ENCODE peak calls at places on chromosome 19, in nine cellular contexts. V is psoas muscle, J is mesendoderm, U is suprapubic skin, P is adrenal gland, W is trophoblast cell, Y is tibial nerve, G is GM23248, A is dorsolateral prefrontal cortex. R is an unnamed sample.

GRCh38 chr19:37933965-37934364 is 27.0 kb downstream of the SIPA1L3 start:
- DNase-seq in V (peak), G (peak), P (peak), W (peak), A (no peak), Y (no peak), U (no peak), J (peak), R (no peak)

GRCh38 chr19:44660081-44660480 is 11.2 kb upstream of the CEACAM19 start:
- DNase-seq in Y (no peak), V (no peak), P (no peak), J (no peak), U (no peak), A (no peak), G (no peak), W (no peak), R (no peak)

GRCh38 chr19:3618144-3618810 is 8.3 kb downstream of the CACTIN start:
- DNase-seq in P (peak), V (peak), W (peak), G (peak), Y (peak), J (peak), A (peak), U (no peak), R (no peak)

GRCh38 chr19:29552454-29553280 is 26.9 kb downstream of the VSTM2B start:
- DNase-seq in Y (no peak), J (no peak), G (no peak), P (no peak), U (no peak), A (no peak), W (no peak), V (no peak), R (no peak)

GRCh38 chr19:18708452-18709231 is 25.2 kb downstream of the CRTC1 start:
- DNase-seq in J (no peak), W (no peak), P (no peak), U (no peak), V (no peak), G (no peak), Y (no peak), A (no peak), R (no peak)

GRCh38 chr19:23706657-23707056 is 19.6 kb upstream of the ZNF675 start:
- DNase-seq in Y (no peak), W (no peak), A (no peak), G (no peak), V (no peak), J (no peak), U (no peak), P (no peak), R (no peak)

GRCh38 chr19:19304186-19304975 is 15.9 kb downstream of the SUGP1 start:
- DNase-seq in P (peak), J (no peak), V (no peak), A (no peak), G (no peak), W (no peak), Y (no peak), U (no peak), R (no peak)

GRCh38 chr19:30228726-30229523 is 143.3 kb upstream of the ZNF536 start:
- DNase-seq in Y (no peak), U (no peak), W (no peak), V (no peak), A (no peak), P (no peak), J (peak), G (peak), R (no peak)

DNA sequence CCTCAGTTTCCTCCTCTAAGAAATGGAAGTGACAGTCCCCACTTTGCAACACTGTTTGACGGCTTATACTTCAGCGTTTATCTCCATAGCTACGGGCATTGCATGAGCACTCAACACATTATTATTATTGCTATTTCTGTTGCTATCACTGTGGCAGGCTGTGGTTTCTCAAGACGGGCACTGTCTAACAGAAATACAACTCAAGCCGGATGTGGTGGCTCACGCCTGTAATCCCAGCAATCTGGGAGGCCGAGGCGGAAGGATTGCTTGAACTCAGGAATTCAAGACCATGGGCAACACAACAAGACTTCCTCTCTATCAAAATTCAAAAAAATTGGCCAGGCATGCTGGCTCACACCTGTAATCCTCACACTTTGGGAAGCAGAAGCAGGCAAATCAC is 4.9 kb upstream of the ZSWIM4 start:
- DNase-seq in J (no peak), U (no peak), G (no peak), A (no peak), Y (no peak), V (no peak), P (no peak), W (peak), R (no peak)
- H3K27ac ChIP-seq in J (no peak), U (no peak), G (no peak), A (no peak), Y (no peak), V (no peak), P (no peak), W (no peak), R (no peak)

DNA sequence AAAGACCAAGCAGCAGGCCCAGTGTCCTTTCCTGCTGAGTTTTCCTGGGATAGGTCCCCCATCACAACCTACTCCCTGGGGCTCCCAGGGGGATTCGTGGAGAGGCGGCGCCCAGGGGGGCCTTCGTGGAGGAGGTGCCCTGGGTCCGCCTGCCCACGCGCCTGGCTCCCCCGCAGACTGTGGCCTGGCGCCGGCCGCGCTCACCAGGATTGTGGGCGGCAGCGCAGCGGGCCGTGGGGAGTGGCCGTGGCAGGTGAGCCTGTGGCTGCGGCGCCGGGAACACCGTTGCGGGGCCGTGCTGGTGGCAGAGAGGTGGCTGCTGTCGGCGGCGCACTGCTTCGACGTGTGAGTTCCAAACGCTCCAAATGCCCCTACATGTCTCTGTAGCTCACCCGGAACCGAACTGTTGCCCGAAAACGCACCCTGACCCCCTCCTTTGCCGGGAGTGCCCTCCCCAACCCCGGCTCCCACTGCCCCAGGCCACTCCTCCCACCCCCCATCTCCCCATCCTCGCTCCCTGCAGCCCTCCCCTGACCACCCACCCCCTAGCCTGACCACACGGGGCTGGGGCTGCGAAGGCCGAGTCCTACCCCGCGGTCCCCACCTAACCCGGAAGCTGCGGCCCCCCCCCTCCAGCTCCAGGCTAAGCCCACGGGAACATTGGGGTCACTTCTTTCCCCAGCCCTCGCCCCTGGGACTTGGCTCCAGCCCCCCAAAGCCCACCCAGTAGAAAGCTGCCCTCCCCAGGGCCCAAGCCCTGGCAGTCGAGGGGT is 3.3 kb downstream of the TIMM13 start:
- DNase-seq in U (peak), V (no peak), W (no peak), G (no peak), P (no peak), J (no peak), Y (no peak), A (no peak), R (no peak)
- H3K27ac ChIP-seq in U (no peak), V (peak), W (no peak), G (no peak), P (peak), J (no peak), Y (no peak), A (no peak), R (no peak)

GRCh38 chr19:9872618-9873242 is 37.6 kb downstream of the PIN1 start:
- DNase-seq in P (no peak), J (no peak), U (no peak), A (no peak), V (no peak), Y (no peak), G (no peak), W (no peak), R (no peak)
- H3K27ac ChIP-seq in P (no peak), J (no peak), U (no peak), A (no peak), V (no peak), Y (no peak), G (no peak), W (no peak), R (no peak)

DNA sequence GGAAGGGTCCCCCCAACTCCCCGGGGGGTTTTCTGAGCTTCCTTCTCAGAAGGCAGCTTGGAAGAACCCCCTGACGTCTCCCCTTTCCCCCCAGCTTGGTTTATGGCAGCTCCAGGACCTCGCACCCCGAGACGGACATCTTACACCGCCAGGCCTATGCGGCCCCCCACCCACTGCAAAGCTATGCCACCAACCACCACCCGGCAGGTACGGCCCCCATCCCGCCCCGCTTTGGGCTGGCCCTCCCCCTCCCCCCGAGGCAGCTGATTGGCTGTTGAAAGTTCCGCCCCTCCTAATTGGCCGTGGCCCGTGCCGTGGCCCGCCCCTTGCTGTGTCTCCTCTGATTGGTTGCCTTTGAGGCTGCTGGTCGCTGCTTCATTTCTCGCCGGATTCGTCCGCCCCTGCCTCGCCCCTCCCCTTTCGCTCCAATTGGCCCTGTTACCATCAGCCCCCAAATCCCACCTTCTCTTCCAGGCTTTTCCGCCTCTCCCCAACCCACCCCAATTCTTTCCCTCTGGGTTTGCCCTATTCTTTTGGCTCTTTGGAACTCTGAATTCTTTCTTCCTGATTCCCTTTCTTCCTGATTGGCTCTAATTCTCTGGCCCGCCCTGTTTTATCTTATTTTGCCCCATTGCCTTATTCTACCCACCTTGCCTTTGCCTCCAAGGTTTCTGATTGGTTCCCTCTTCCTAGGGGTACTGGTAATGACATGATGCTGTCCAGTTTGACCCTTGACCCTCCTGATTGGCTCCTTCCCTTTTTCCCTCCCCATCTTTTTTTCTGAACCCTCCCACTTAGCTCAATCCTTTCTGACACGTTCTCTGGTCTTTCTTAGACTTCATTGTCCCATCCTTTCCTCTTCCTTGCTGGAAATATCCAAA is 2.5 kb downstream of the PRR12 start:
- DNase-seq in P (peak), G (peak), A (peak), V (peak), Y (peak), J (peak), W (peak), U (peak), R (peak)
- H3K27ac ChIP-seq in P (peak), G (peak), A (peak), V (peak), Y (peak), J (no peak), W (peak), U (peak), R (peak)

R was measured in vagina.